ENCODE peak calls at places on chromosomes 11 and 22, in ten cellular contexts. L is fibroblast of the aortic adventitia, X is PC-3, R is brain microvascular endothelial cell, A is A549, E is heart left ventricle, W is thoracic aorta, F is mammary epithelial cell, Z is astrocyte of the cerebellum, C is ascending aorta. N is an unnamed sample.

GRCh38 chr22:50340157-50340879 is 2.8 kb upstream of the PPP6R2 start:
- DNase-seq in L (peak), X (no peak), R (no peak), A (peak), E (no peak), W (no peak), F (peak), Z (no peak), C (no peak), N (peak)

GRCh38 chr11:119359365-119360229 is 13.1 kb upstream of the MFRP start:
- DNase-seq in L (no peak), X (peak), R (no peak), A (no peak), E (no peak), W (no peak), F (no peak), Z (no peak), C (no peak), N (no peak)

GRCh38 chr11:111912535-111912934 is at the start of gene HSPB2:
- DNase-seq in L (no peak), X (no peak), R (no peak), A (no peak), E (peak), W (no peak), F (no peak), Z (no peak), C (no peak), N (no peak)

GRCh38 chr11:47615249-47615648 is 21.0 kb upstream of the C1QTNF4 start:
- DNase-seq in L (no peak), X (no peak), R (no peak), A (no peak), E (no peak), W (no peak), F (no peak), Z (no peak), C (no peak), N (no peak)

GRCh38 chr11:83033972-83034672 is 37.6 kb downstream of the RAB30 start:
- DNase-seq in L (peak), X (peak), R (no peak), A (no peak), E (peak), W (no peak), F (peak), Z (peak), C (no peak), N (peak)

GRCh38 chr11:81644239-81644840 is 1089.3 kb downstream of the FAM181B start:
- DNase-seq in L (peak), X (peak), R (peak), A (peak), E (no peak), W (no peak), F (peak), Z (peak), C (no peak), N (peak)

GRCh38 chr11:121105063-121105480 is 4.0 kb downstream of the TECTA start:
- DNase-seq in L (peak), X (no peak), R (no peak), A (no peak), E (peak), W (no peak), F (no peak), Z (no peak), C (no peak), N (peak)

GRCh38 chr11:102367364-102367763 is 20.4 kb downstream of the BIRC2 start:
- DNase-seq in L (peak), X (peak), R (no peak), A (peak), E (no peak), W (no peak), F (no peak), Z (peak), C (no peak), N (peak)

GRCh38 chr22:50189184-50189848 is 3.6 kb downstream of the TRABD start:
- DNase-seq in L (no peak), X (no peak), R (no peak), A (no peak), E (peak), W (no peak), F (no peak), Z (no peak), C (no peak), N (no peak)

GRCh38 chr11:83002047-83002446 is 69.7 kb downstream of the RAB30 start:
- DNase-seq in L (peak), X (no peak), R (peak), A (no peak), E (no peak), W (no peak), F (peak), Z (no peak), C (no peak), N (peak)

GRCh38 chr11:73172992-73173656 is 31.0 kb upstream of the FCHSD2 start:
- DNase-seq in L (no peak), X (no peak), R (no peak), A (no peak), E (no peak), W (no peak), F (no peak), Z (no peak), C (no peak), N (no peak)

GRCh38 chr11:116217006-116217405 is 555.8 kb downstream of the BUD13 start:
- DNase-seq in L (peak), X (peak), R (peak), A (peak), E (no peak), W (no peak), F (peak), Z (no peak), C (no peak), N (peak)

GRCh38 chr11:44842219-44842618 is 108.5 kb downstream of the TP53I11 start:
- DNase-seq in L (peak), X (no peak), R (peak), A (no peak), E (no peak), W (no peak), F (no peak), Z (peak), C (no peak), N (peak)

GRCh38 chr11:78282821-78283220 is 94.1 kb downstream of the USP35 start:
- DNase-seq in L (no peak), X (no peak), R (no peak), A (no peak), E (no peak), W (no peak), F (no peak), Z (no peak), C (no peak), N (no peak)

GRCh38 chr22:35961480-35961902 is 67.1 kb downstream of the RBFOX2 start:
- DNase-seq in L (peak), X (no peak), R (peak), A (peak), E (peak), W (peak), F (no peak), Z (peak), C (peak), N (peak)

GRCh38 chr11:68263444-68264035 is 8.2 kb downstream of the C11orf24 start:
- DNase-seq in L (peak), X (no peak), R (no peak), A (no peak), E (no peak), W (no peak), F (no peak), Z (peak), C (no peak), N (peak)

GRCh38 chr11:14248577-14248976 is 110.4 kb downstream of the RRAS2 start:
- DNase-seq in L (no peak), X (no peak), R (no peak), A (no peak), E (no peak), W (no peak), F (no peak), Z (no peak), C (no peak), N (no peak)

GRCh38 chr22:30185129-30185528 is 61.4 kb downstream of the LIF start:
- DNase-seq in L (no peak), X (peak), R (no peak), A (no peak), E (no peak), W (no peak), F (no peak), Z (no peak), C (no peak), N (no peak)

GRCh38 chr11:101428918-101429317 is 154.9 kb downstream of the TRPC6 start:
- DNase-seq in L (peak), X (peak), R (peak), A (peak), E (no peak), W (no peak), F (peak), Z (peak), C (no peak), N (peak)

GRCh38 chr11:61872935-61873565 is 18.3 kb downstream of the FADS3 start:
- DNase-seq in L (no peak), X (no peak), R (no peak), A (no peak), E (no peak), W (no peak), F (no peak), Z (no peak), C (no peak), N (no peak)

GRCh38 chr11:61923166-61924015 is 6.0 kb upstream of the RAB3IL1 start:
- DNase-seq in L (peak), X (no peak), R (peak), A (no peak), E (peak), W (no peak), F (no peak), Z (no peak), C (no peak), N (peak)

GRCh38 chr11:85947431-85948272 is 92.5 kb downstream of the CCDC83 start:
- DNase-seq in L (peak), X (peak), R (peak), A (peak), E (peak), W (no peak), F (peak), Z (peak), C (no peak), N (peak)

GRCh38 chr11:12642040-12642439 is 32.2 kb upstream of the TEAD1 start:
- DNase-seq in L (peak), X (no peak), R (peak), A (no peak), E (no peak), W (no peak), F (peak), Z (no peak), C (no peak), N (peak)

GRCh38 chr11:103637250-103637649 is 399.2 kb upstream of the DDI1 start:
- DNase-seq in L (peak), X (peak), R (no peak), A (no peak), E (no peak), W (no peak), F (no peak), Z (no peak), C (no peak), N (peak)

GRCh38 chr22:20271114-20271994 is 3.2 kb upstream of the RTN4R start:
- DNase-seq in L (no peak), X (no peak), R (no peak), A (no peak), E (no peak), W (no peak), F (no peak), Z (no peak), C (no peak), N (peak)

GRCh38 chr11:126669416-126669815 is 313.9 kb downstream of the ST3GAL4 start:
- DNase-seq in L (peak), X (no peak), R (no peak), A (no peak), E (no peak), W (no peak), F (no peak), Z (no peak), C (no peak), N (peak)

GRCh38 chr11:613369-613968 is 2.3 kb downstream of the IRF7 start:
- DNase-seq in L (no peak), X (peak), R (peak), A (peak), E (peak), W (peak), F (peak), Z (no peak), C (no peak), N (peak)

GRCh38 chr22:26894362-26894761 is 237.0 kb downstream of the MIAT start:
- DNase-seq in L (peak), X (no peak), R (peak), A (no peak), E (no peak), W (no peak), F (no peak), Z (no peak), C (no peak), N (no peak)

GRCh38 chr11:858053-858992 is 15.7 kb downstream of the TSPAN4 start:
- DNase-seq in L (no peak), X (no peak), R (no peak), A (no peak), E (no peak), W (no peak), F (no peak), Z (no peak), C (no peak), N (no peak)

GRCh38 chr11:67276821-67277230 is 10.6 kb downstream of the GRK2 start:
- DNase-seq in L (peak), X (no peak), R (no peak), A (no peak), E (peak), W (no peak), F (no peak), Z (no peak), C (no peak), N (peak)

GRCh38 chr11:75428301-75428724 is 4.7 kb downstream of the KLHL35 start:
- DNase-seq in L (peak), X (peak), R (peak), A (no peak), E (peak), W (peak), F (no peak), Z (peak), C (peak), N (peak)
- H3K4me3 ChIP-seq in L (peak), X (peak), R (peak), A (no peak), E (no peak), W (peak), F (peak), Z (peak), C (peak), N (peak)

DNA sequence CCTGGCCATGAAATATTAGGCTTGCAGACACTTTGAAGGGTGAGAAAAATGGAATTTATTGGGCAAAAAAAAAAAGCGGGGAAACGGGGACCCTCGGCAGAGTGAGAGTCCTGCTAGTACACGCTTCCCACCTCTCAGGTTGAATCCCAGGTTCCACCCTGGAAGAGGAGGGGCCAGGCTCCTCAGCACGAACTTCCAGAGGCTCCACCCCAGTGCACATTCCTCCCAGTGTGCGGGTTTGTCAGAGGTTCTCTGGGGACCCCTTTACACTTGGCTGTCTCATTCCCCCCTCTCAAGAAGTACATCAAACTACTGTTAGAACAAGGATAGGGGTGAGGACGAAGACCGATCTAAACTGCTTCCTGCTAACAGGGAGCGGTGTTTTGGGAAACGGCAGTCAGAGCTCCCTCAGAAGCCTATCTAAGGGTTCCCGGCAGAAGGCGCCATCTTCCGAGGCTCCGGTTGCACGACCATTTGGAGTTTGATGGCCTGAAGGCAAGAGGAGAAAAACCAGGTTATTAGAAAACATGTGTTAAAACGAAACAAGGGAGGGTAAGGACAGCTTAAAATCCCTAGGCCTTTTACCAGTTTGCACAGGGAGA is 27.5 kb downstream of the FOLR3 start:
- DNase-seq in L (no peak), X (no peak), R (no peak), A (no peak), E (no peak), W (no peak), F (no peak), Z (no peak), C (no peak), N (no peak)
- TF ChIP-seq CTCF in L (no peak), X (no peak), R (no peak), A (no peak), E (no peak), W (no peak), F (peak), Z (no peak), C (no peak), N (no peak)

DNA sequence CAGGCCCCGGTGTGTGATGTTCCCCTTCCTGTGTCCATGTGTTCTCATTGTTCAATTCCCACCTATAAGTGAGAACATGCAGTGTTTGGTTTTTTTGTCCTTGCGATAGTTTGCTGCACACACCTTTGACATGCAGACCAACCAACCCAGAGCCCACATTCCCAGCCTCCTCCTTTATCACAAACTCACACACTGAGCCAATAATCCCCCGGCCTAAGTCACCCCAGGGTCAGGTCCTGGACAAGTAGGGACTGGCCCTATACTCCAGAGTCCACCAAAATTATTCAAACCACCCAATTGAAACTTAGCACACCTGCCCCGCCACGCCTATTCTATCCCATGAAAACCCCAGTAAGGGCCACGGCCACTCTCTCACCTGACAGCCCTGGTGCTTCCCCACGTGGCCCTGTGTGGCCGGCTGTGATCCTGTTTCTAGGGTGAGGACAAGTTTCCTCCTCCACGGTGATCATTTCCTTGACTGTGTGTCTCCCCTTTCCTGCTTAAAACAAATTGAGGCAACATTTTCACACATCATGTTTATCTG is 83.1 kb upstream of the SLC22A12 start:
- DNase-seq in L (no peak), X (no peak), R (no peak), A (no peak), E (no peak), W (no peak), F (no peak), Z (no peak), C (no peak), N (no peak)
- H3K4me3 ChIP-seq in L (no peak), X (no peak), R (no peak), A (no peak), E (no peak), W (no peak), F (no peak), Z (no peak), C (no peak), N (no peak)

GRCh38 chr11:63551889-63552266 is 11.3 kb downstream of the PLAAT2 start:
- DNase-seq in L (no peak), X (no peak), R (no peak), A (no peak), E (no peak), W (no peak), F (no peak), Z (no peak), C (no peak), N (no peak)

GRCh38 chr11:63552921-63553320 is 10.3 kb downstream of the PLAAT2 start:
- DNase-seq in L (no peak), X (peak), R (no peak), A (peak), E (no peak), W (no peak), F (no peak), Z (no peak), C (no peak), N (no peak)

GRCh38 chr11:63556404-63556803 is 6.8 kb downstream of the PLAAT2 start:
- DNase-seq in L (no peak), X (no peak), R (no peak), A (no peak), E (no peak), W (no peak), F (no peak), Z (no peak), C (no peak), N (no peak)

GRCh38 chr11:63554901-63555218 is 8.3 kb downstream of the PLAAT2 start:
- DNase-seq in L (no peak), X (no peak), R (no peak), A (no peak), E (no peak), W (no peak), F (no peak), Z (no peak), C (no peak), N (no peak)

GRCh38 chr11:63553759-63554158 is 9.4 kb downstream of the PLAAT2 start:
- DNase-seq in L (no peak), X (peak), R (no peak), A (no peak), E (no peak), W (no peak), F (no peak), Z (no peak), C (no peak), N (no peak)
- TF ChIP-seq CTCF in L (no peak), X (no peak), R (no peak), A (no peak), E (no peak), W (no peak), F (no peak), Z (no peak), C (no peak), N (no peak)

DNA sequence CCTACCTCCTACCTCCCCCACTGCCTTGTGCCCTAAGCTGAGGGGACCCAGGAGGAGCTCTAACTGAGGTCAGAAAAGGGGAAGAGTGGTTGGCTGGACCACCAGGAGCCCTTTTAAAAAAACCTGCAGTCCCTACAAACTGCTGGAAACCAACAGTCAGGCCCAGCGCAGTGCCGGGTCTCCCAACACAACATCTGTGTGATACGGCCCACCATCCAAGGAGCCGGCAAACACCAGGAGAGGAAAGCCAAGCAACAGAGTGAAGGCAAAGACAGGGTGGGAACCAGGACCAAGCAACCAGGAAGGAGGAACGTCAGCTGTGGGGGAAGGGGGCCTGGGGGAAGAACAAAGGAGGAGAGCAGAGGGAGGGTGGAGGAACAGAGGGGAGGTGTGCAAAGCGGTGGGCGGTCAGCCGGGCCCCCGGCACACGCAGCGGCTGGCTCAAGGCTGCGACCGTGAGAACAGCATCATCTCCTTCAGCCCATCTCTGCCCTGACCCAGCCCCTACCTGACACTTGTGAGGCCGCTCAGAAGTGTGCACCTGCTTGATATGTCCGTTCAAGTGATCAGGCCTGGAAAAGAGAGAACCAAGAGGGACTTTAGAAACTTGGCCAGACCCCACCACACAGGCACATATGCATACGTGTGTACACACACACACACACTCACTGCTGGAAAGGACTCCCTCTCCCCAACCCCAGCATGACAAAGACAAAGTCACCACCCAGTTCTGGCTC is 3.6 kb downstream of the PATZ1 start:
- DNase-seq in L (no peak), X (no peak), R (no peak), A (no peak), E (no peak), W (no peak), F (no peak), Z (no peak), C (no peak), N (no peak)
- H3K4me3 ChIP-seq in L (no peak), X (peak), R (peak), A (no peak), E (no peak), W (peak), F (no peak), Z (peak), C (no peak), N (no peak)

GRCh38 chr11:114057605-114058004 is 1.9 kb upstream of the ZBTB16 start:
- DNase-seq in L (no peak), X (no peak), R (no peak), A (no peak), E (no peak), W (no peak), F (no peak), Z (no peak), C (no peak), N (no peak)

GRCh38 chr11:114057147-114057546 is 2.4 kb upstream of the ZBTB16 start:
- DNase-seq in L (no peak), X (no peak), R (no peak), A (no peak), E (peak), W (no peak), F (no peak), Z (no peak), C (no peak), N (no peak)

GRCh38 chr11:114058871-114059277 is 637 bp upstream of the ZBTB16 start:
- DNase-seq in L (no peak), X (no peak), R (no peak), A (no peak), E (no peak), W (no peak), F (no peak), Z (no peak), C (no peak), N (no peak)

GRCh38 chr11:114059278-114059983 is at the start of gene ZBTB16:
- DNase-seq in L (no peak), X (no peak), R (no peak), A (no peak), E (peak), W (peak), F (no peak), Z (peak), C (peak), N (no peak)

GRCh38 chr11:114058026-114058706 is 1.3 kb upstream of the ZBTB16 start:
- DNase-seq in L (no peak), X (no peak), R (no peak), A (no peak), E (no peak), W (no peak), F (no peak), Z (no peak), C (no peak), N (no peak)
- TF ChIP-seq CTCF in L (no peak), X (no peak), R (no peak), A (no peak), E (no peak), W (no peak), F (no peak), Z (no peak), C (no peak), N (no peak)

GRCh38 chr11:123193742-123194141 is 1.3 kb downstream of the CLMP start:
- DNase-seq in L (peak), X (no peak), R (no peak), A (no peak), E (no peak), W (no peak), F (no peak), Z (no peak), C (no peak), N (no peak)
- H3K4me3 ChIP-seq in L (peak), X (peak), R (peak), A (peak), E (no peak), W (peak), F (peak), Z (peak), C (peak), N (peak)

GRCh38 chr11:97516688-97517087 is 1126.9 kb downstream of the JRKL start:
- DNase-seq in L (no peak), X (no peak), R (no peak), A (no peak), E (no peak), W (no peak), F (no peak), Z (no peak), C (no peak), N (no peak)
- TF ChIP-seq CTCF in L (no peak), X (peak), R (peak), A (no peak), E (no peak), W (no peak), F (no peak), Z (no peak), C (no peak), N (no peak)

N was measured in AG10803.